ENCODE peak calls at places on chromosomes 13 and 19, in five cellular contexts. One of them, this sample, is unnamed.

GRCh38 chr19:36049080-36049698 is 4.9 kb downstream of the THAP8 start:
- DNase-seq in IMR-90: no peak
- DNase-seq in A549: no peak
- DNase-seq in body of pancreas: no peak
- DNase-seq in spleen: no peak
- DNase-seq in this sample: no peak

GRCh38 chr19:45764487-45764886 is 4.6 kb downstream of the SIX5 start:
- DNase-seq in IMR-90: no peak
- DNase-seq in A549: no peak
- DNase-seq in body of pancreas: no peak
- DNase-seq in spleen: no peak
- DNase-seq in this sample: no peak

GRCh38 chr13:37109080-37109678 is 3.7 kb upstream of the CSNK1A1L start:
- DNase-seq in IMR-90: peak
- DNase-seq in A549: no peak
- DNase-seq in body of pancreas: no peak
- DNase-seq in spleen: no peak
- DNase-seq in this sample: peak

GRCh38 chr13:51927129-51927528 is 65.4 kb downstream of the CCDC70 start:
- DNase-seq in IMR-90: no peak
- DNase-seq in A549: no peak
- DNase-seq in body of pancreas: no peak
- DNase-seq in spleen: no peak
- DNase-seq in this sample: no peak

GRCh38 chr19:17686592-17687042 is 1.5 kb downstream of the UNC13A start:
- DNase-seq in IMR-90: no peak
- DNase-seq in A549: peak
- DNase-seq in body of pancreas: peak
- DNase-seq in spleen: no peak
- DNase-seq in this sample: peak

GRCh38 chr13:33582121-33582520 is 235.8 kb upstream of the RFC3 start:
- DNase-seq in IMR-90: no peak
- DNase-seq in A549: no peak
- DNase-seq in body of pancreas: no peak
- DNase-seq in spleen: no peak
- DNase-seq in this sample: no peak

GRCh38 chr19:3397266-3398022 is 31.1 kb downstream of the NFIC start:
- DNase-seq in IMR-90: no peak
- DNase-seq in A549: peak
- DNase-seq in body of pancreas: peak
- DNase-seq in spleen: no peak
- DNase-seq in this sample: peak

GRCh38 chr19:48568345-48568886 is 16.4 kb downstream of the SULT2B1 start:
- DNase-seq in IMR-90: peak
- DNase-seq in A549: peak
- DNase-seq in body of pancreas: peak
- DNase-seq in spleen: no peak
- DNase-seq in this sample: peak

GRCh38 chr19:45376045-45376724 is 5.8 kb upstream of the ERCC2 start:
- DNase-seq in IMR-90: peak
- DNase-seq in A549: peak
- DNase-seq in body of pancreas: peak
- DNase-seq in spleen: no peak
- DNase-seq in this sample: no peak

GRCh38 chr19:42135836-42136235 is 3.6 kb upstream of the POU2F2 start:
- DNase-seq in IMR-90: no peak
- DNase-seq in A549: no peak
- DNase-seq in body of pancreas: no peak
- DNase-seq in spleen: no peak
- DNase-seq in this sample: peak

GRCh38 chr13:49530452-49530851 is 34.7 kb downstream of the PHF11 start:
- DNase-seq in IMR-90: no peak
- DNase-seq in A549: no peak
- DNase-seq in body of pancreas: no peak
- DNase-seq in spleen: no peak
- DNase-seq in this sample: no peak

GRCh38 chr19:18672606-18673337 is 10.7 kb upstream of the CRTC1 start:
- DNase-seq in IMR-90: peak
- DNase-seq in A549: no peak
- DNase-seq in body of pancreas: no peak
- DNase-seq in spleen: no peak
- DNase-seq in this sample: peak

GRCh38 chr13:27917121-27917947 is 2.5 kb upstream of the PDX1 start:
- DNase-seq in IMR-90: no peak
- DNase-seq in A549: no peak
- DNase-seq in body of pancreas: peak
- DNase-seq in spleen: no peak
- DNase-seq in this sample: peak

GRCh38 chr13:44854264-44855060 is 134.8 kb downstream of the NUFIP1 start:
- DNase-seq in IMR-90: peak
- DNase-seq in A549: no peak
- DNase-seq in body of pancreas: peak
- DNase-seq in spleen: no peak
- DNase-seq in this sample: no peak

GRCh38 chr19:13881231-13881691 is 4.3 kb downstream of the NANOS3 start:
- DNase-seq in IMR-90: peak
- DNase-seq in A549: no peak
- DNase-seq in body of pancreas: no peak
- DNase-seq in spleen: no peak
- DNase-seq in this sample: peak

GRCh38 chr19:42068361-42068755 is 1.6 kb downstream of the GRIK5 start:
- DNase-seq in IMR-90: no peak
- DNase-seq in A549: no peak
- DNase-seq in body of pancreas: no peak
- DNase-seq in spleen: no peak
- DNase-seq in this sample: no peak

GRCh38 chr13:91450913-91451312 is 52.5 kb downstream of the GPC5 start:
- DNase-seq in IMR-90: no peak
- DNase-seq in A549: no peak
- DNase-seq in body of pancreas: no peak
- DNase-seq in spleen: no peak
- DNase-seq in this sample: no peak

GRCh38 chr13:83879431-83880171 is 2.7 kb downstream of the SLITRK1 start:
- DNase-seq in IMR-90: no peak
- DNase-seq in A549: no peak
- DNase-seq in body of pancreas: peak
- DNase-seq in spleen: peak
- DNase-seq in this sample: no peak

GRCh38 chr13:90084684-90085290 is 1262.7 kb upstream of the MIR17HG start:
- DNase-seq in IMR-90: no peak
- DNase-seq in A549: no peak
- DNase-seq in body of pancreas: no peak
- DNase-seq in spleen: no peak
- DNase-seq in this sample: no peak

GRCh38 chr13:39336964-39337363 is 266.0 kb downstream of the LHFPL6 start:
- DNase-seq in IMR-90: no peak
- DNase-seq in A549: no peak
- DNase-seq in body of pancreas: no peak
- DNase-seq in spleen: no peak
- DNase-seq in this sample: no peak

GRCh38 chr13:42270160-42270856 is 1.6 kb upstream of the AKAP11 start:
- DNase-seq in IMR-90: no peak
- DNase-seq in A549: no peak
- DNase-seq in body of pancreas: no peak
- DNase-seq in spleen: no peak
- DNase-seq in this sample: no peak

GRCh38 chr19:19538077-19538764 is at the start of gene CILP2:
- DNase-seq in IMR-90: no peak
- DNase-seq in A549: no peak
- DNase-seq in body of pancreas: peak
- DNase-seq in spleen: no peak
- DNase-seq in this sample: no peak

GRCh38 chr13:31904941-31905824 is 126.4 kb upstream of the FRY start:
- DNase-seq in IMR-90: no peak
- DNase-seq in A549: no peak
- DNase-seq in body of pancreas: no peak
- DNase-seq in spleen: no peak
- DNase-seq in this sample: no peak

GRCh38 chr13:107838592-107839161 is 376.7 kb downstream of the LIG4 start:
- DNase-seq in IMR-90: no peak
- DNase-seq in A549: no peak
- DNase-seq in body of pancreas: no peak
- DNase-seq in spleen: no peak
- DNase-seq in this sample: no peak

GRCh38 chr13:76723551-76724232 is 162.5 kb downstream of the KCTD12 start:
- DNase-seq in IMR-90: peak
- DNase-seq in A549: no peak
- DNase-seq in body of pancreas: no peak
- DNase-seq in spleen: no peak
- DNase-seq in this sample: peak

DNA sequence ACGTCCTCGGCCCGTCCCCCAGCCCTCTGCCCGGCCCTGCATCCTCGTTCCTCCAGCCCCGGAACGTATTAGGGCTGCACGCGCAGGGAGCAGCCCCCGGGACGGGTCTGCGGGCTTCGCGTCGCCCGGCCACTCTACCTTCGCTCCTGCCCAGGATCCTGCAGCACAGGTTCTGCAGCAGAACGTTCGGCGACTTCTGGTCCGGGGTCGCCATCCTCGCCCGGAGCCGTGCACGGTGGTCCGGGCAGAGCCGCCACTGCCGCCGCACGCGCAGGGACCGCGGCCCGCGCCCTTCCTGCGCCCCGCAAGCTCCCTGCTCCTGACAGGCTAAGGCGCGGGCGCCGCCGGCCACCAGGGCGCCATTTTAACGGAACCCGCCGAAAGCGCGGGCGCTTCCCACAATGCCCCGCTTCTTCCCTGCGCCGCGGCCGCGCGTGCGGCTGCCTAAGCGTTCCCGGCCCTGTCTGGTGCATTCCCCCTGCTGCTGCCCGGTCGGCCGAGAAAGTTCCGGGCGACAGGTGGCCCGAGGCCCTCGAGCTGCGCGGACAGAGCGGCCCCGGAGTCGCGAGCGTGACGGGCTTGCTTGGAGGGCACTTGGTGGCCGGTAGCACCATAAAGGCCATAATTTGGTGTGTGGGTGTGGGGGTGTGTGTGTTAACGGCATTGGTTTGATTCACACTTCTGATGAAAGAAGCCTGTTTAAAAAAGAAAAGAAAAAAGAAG is at the start of gene TUBGCP3:
- DNase-seq in IMR-90: peak
- DNase-seq in A549: peak
- DNase-seq in body of pancreas: peak
- DNase-seq in spleen: peak
- DNase-seq in this sample: peak
- TF ChIP-seq POLR2A in IMR-90: peak
- TF ChIP-seq POLR2A in A549: peak
- TF ChIP-seq POLR2A in body of pancreas: peak
- TF ChIP-seq POLR2A in spleen: no peak
- TF ChIP-seq POLR2A in this sample: peak

GRCh38 chr19:49684251-49684982 is 5.0 kb upstream of the ADM5 start:
- DNase-seq in IMR-90: no peak
- DNase-seq in A549: peak
- DNase-seq in body of pancreas: no peak
- DNase-seq in spleen: no peak
- DNase-seq in this sample: no peak
- TF ChIP-seq CTCF in IMR-90: peak
- TF ChIP-seq CTCF in A549: peak
- TF ChIP-seq CTCF in body of pancreas: peak
- TF ChIP-seq CTCF in spleen: peak
- TF ChIP-seq CTCF in this sample: peak

DNA sequence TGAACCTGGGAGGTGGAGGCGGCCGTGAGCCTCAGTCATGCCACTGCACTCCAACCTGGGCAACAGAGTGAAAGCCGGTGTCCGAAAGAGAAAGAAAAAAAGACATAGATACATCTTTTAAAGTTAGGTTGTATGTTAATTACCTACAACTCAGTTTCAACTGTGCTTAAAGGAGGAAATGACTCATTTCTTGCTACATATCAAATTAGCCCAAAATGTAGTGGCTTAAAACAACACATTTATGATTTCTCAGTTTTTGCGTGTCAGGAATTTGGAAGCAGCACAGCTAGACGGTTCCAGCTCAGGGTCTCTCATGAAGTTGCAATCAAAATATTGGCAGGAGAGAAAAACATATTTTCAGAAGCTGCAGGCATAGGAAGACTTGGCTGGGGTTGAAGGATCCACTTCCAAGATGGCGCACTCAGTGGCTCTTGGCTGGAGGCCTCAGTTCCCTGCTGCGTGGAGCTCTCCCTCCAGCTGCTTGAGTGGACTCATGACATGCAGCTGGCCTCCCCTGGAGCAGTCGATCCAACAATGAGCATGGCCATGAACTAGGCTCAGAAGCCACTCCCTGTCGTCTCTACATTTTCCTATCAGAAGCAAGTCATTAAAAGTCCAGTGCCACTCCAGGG is 7.1 kb downstream of the LDLR start:
- DNase-seq in IMR-90: peak
- DNase-seq in A549: no peak
- DNase-seq in body of pancreas: no peak
- DNase-seq in spleen: no peak
- DNase-seq in this sample: peak
- TF ChIP-seq POLR2A in IMR-90: no peak
- TF ChIP-seq POLR2A in A549: no peak
- TF ChIP-seq POLR2A in body of pancreas: no peak
- TF ChIP-seq POLR2A in spleen: no peak
- TF ChIP-seq POLR2A in this sample: no peak

GRCh38 chr19:5961969-5962945 is 15.7 kb downstream of the RANBP3 start:
- DNase-seq in IMR-90: peak
- DNase-seq in A549: no peak
- DNase-seq in body of pancreas: peak
- DNase-seq in spleen: peak
- DNase-seq in this sample: peak
- TF ChIP-seq CTCF in IMR-90: no peak
- TF ChIP-seq CTCF in A549: no peak
- TF ChIP-seq CTCF in body of pancreas: peak
- TF ChIP-seq CTCF in spleen: no peak
- TF ChIP-seq CTCF in this sample: no peak

This sample was measured in NB4.